ENCODE peak calls at places on chromosomes 2 and 18, in six cellular contexts. G, L, S, Y, U and X are unnamed samples.

GRCh38 chr2:217282531-217282930 is 422.7 kb upstream of the TNP1 start:
- DNase-seq in G (no peak), L (no peak), S (no peak), Y (no peak), U (no peak), X (no peak)

GRCh38 chr18:49432602-49433001 is 27.8 kb downstream of the DYM start:
- DNase-seq in G (no peak), L (no peak), S (no peak), Y (no peak), U (no peak), X (no peak)

GRCh38 chr2:206556357-206556949 is 85.8 kb upstream of the FAM237A start:
- DNase-seq in G (peak), L (peak), S (no peak), Y (no peak), U (peak), X (no peak)

GRCh38 chr2:26251893-26252292 is 7.2 kb downstream of the HADHB start:
- DNase-seq in G (no peak), L (no peak), S (no peak), Y (no peak), U (no peak), X (no peak)

GRCh38 chr2:192957425-192957824 is 762.7 kb upstream of the TMEFF2 start:
- DNase-seq in G (no peak), L (no peak), S (no peak), Y (no peak), U (no peak), X (no peak)

GRCh38 chr2:216752855-216753505 is 57.6 kb upstream of the IGFBP5 start:
- DNase-seq in G (no peak), L (no peak), S (no peak), Y (no peak), U (no peak), X (no peak)

GRCh38 chr18:37432796-37433195 is 132.8 kb downstream of the CELF4 start:
- DNase-seq in G (no peak), L (no peak), S (no peak), Y (no peak), U (no peak), X (no peak)

GRCh38 chr2:81903534-81903933 is 1599.0 kb upstream of the LRRTM1 start:
- DNase-seq in G (no peak), L (no peak), S (no peak), Y (no peak), U (no peak), X (no peak)

GRCh38 chr2:152715854-152716428 is 1.3 kb downstream of the PRPF40A start:
- DNase-seq in G (no peak), L (peak), S (no peak), Y (no peak), U (no peak), X (no peak)